ENCODE peak calls at places on chromosomes 7 and 10, in six cellular contexts. One of them, this sample, is unnamed. For H3K4me1, the result is how much of the 10 kb centered on the place peaks cover.

GRCh38 chr10:33735463-33735862 is 401.0 kb upstream of the NRP1 start:
- DNase-seq in esophagus squamous epithelium: no peak
- DNase-seq in colonic mucosa: no peak
- DNase-seq in SJSA1: peak
- DNase-seq in A549: no peak
- DNase-seq in fibroblast of lung: no peak
- DNase-seq in this sample: no peak

GRCh38 chr10:49539320-49539885 is 482 bp upstream of the ERCC6 start:
- DNase-seq in esophagus squamous epithelium: no peak
- DNase-seq in colonic mucosa: peak
- DNase-seq in SJSA1: no peak
- DNase-seq in A549: peak
- DNase-seq in fibroblast of lung: peak
- DNase-seq in this sample: no peak

GRCh38 chr7:131489196-131489595 is 67.2 kb downstream of the PODXL start:
- DNase-seq in esophagus squamous epithelium: no peak
- DNase-seq in colonic mucosa: no peak
- DNase-seq in SJSA1: no peak
- DNase-seq in A549: no peak
- DNase-seq in fibroblast of lung: no peak
- DNase-seq in this sample: no peak

GRCh38 chr7:107208046-107208458 is 39.2 kb downstream of the HBP1 start:
- DNase-seq in esophagus squamous epithelium: no peak
- DNase-seq in colonic mucosa: no peak
- DNase-seq in SJSA1: no peak
- DNase-seq in A549: no peak
- DNase-seq in fibroblast of lung: peak
- DNase-seq in this sample: no peak

GRCh38 chr7:24609570-24609969 is 36.3 kb downstream of the PALS2 start:
- DNase-seq in esophagus squamous epithelium: no peak
- DNase-seq in colonic mucosa: no peak
- DNase-seq in SJSA1: no peak
- DNase-seq in A549: no peak
- DNase-seq in fibroblast of lung: no peak
- DNase-seq in this sample: no peak

GRCh38 chr10:126171555-126171954 is 216.7 kb downstream of the ADAM12 start:
- DNase-seq in esophagus squamous epithelium: no peak
- DNase-seq in colonic mucosa: no peak
- DNase-seq in SJSA1: peak
- DNase-seq in A549: no peak
- DNase-seq in fibroblast of lung: peak
- DNase-seq in this sample: no peak

GRCh38 chr7:93354815-93355214 is 122.6 kb downstream of the VPS50 start:
- DNase-seq in esophagus squamous epithelium: no peak
- DNase-seq in colonic mucosa: no peak
- DNase-seq in SJSA1: no peak
- DNase-seq in A549: no peak
- DNase-seq in fibroblast of lung: no peak
- DNase-seq in this sample: no peak

GRCh38 chr7:79820387-79820786 is 314.2 kb upstream of the GNAI1 start:
- DNase-seq in esophagus squamous epithelium: no peak
- DNase-seq in colonic mucosa: peak
- DNase-seq in SJSA1: no peak
- DNase-seq in A549: no peak
- DNase-seq in fibroblast of lung: peak
- DNase-seq in this sample: no peak

GRCh38 chr7:5699951-5700384 is 81.5 kb downstream of the RNF216 start:
- DNase-seq in esophagus squamous epithelium: no peak
- DNase-seq in colonic mucosa: no peak
- DNase-seq in SJSA1: no peak
- DNase-seq in A549: no peak
- DNase-seq in fibroblast of lung: no peak
- DNase-seq in this sample: no peak

GRCh38 chr7:17075601-17076000 is 193.8 kb upstream of the AGR3 start:
- DNase-seq in esophagus squamous epithelium: no peak
- DNase-seq in colonic mucosa: no peak
- DNase-seq in SJSA1: no peak
- DNase-seq in A549: no peak
- DNase-seq in fibroblast of lung: peak
- DNase-seq in this sample: no peak

GRCh38 chr10:30070001-30070759 is 10.8 kb upstream of the JCAD start:
- DNase-seq in esophagus squamous epithelium: no peak
- DNase-seq in colonic mucosa: no peak
- DNase-seq in SJSA1: peak
- DNase-seq in A549: no peak
- DNase-seq in fibroblast of lung: no peak
- DNase-seq in this sample: no peak

GRCh38 chr10:91519899-91520514 is 109.9 kb downstream of the HECTD2 start:
- DNase-seq in esophagus squamous epithelium: no peak
- DNase-seq in colonic mucosa: no peak
- DNase-seq in SJSA1: no peak
- DNase-seq in A549: no peak
- DNase-seq in fibroblast of lung: no peak
- DNase-seq in this sample: no peak

GRCh38 chr10:89633484-89633883 is 11.6 kb downstream of the PANK1 start:
- DNase-seq in esophagus squamous epithelium: no peak
- DNase-seq in colonic mucosa: no peak
- DNase-seq in SJSA1: no peak
- DNase-seq in A549: no peak
- DNase-seq in fibroblast of lung: peak
- DNase-seq in this sample: no peak

GRCh38 chr7:97075928-97076327 is 41.6 kb upstream of the SDHAF3 start:
- DNase-seq in esophagus squamous epithelium: no peak
- DNase-seq in colonic mucosa: no peak
- DNase-seq in SJSA1: no peak
- DNase-seq in A549: no peak
- DNase-seq in fibroblast of lung: no peak
- DNase-seq in this sample: no peak

GRCh38 chr10:30639946-30640786 is 10.6 kb upstream of the LYZL2 start:
- DNase-seq in esophagus squamous epithelium: no peak
- DNase-seq in colonic mucosa: no peak
- DNase-seq in SJSA1: peak
- DNase-seq in A549: peak
- DNase-seq in fibroblast of lung: peak
- DNase-seq in this sample: no peak

GRCh38 chr10:17599089-17599488 is 18.1 kb downstream of the HACD1 start:
- DNase-seq in esophagus squamous epithelium: no peak
- DNase-seq in colonic mucosa: no peak
- DNase-seq in SJSA1: no peak
- DNase-seq in A549: peak
- DNase-seq in fibroblast of lung: peak
- DNase-seq in this sample: no peak

GRCh38 chr7:128914566-128915151 is 4.2 kb upstream of the KCP start:
- DNase-seq in esophagus squamous epithelium: no peak
- DNase-seq in colonic mucosa: no peak
- DNase-seq in SJSA1: no peak
- DNase-seq in A549: no peak
- DNase-seq in fibroblast of lung: no peak
- DNase-seq in this sample: peak

GRCh38 chr10:112696587-112696986 is 249.6 kb downstream of the VTI1A start:
- DNase-seq in esophagus squamous epithelium: no peak
- DNase-seq in colonic mucosa: no peak
- DNase-seq in SJSA1: no peak
- DNase-seq in A549: no peak
- DNase-seq in fibroblast of lung: no peak
- DNase-seq in this sample: no peak

GRCh38 chr7:27032843-27033242 is 63.0 kb downstream of the HOXA1 start:
- DNase-seq in esophagus squamous epithelium: no peak
- DNase-seq in colonic mucosa: no peak
- DNase-seq in SJSA1: no peak
- DNase-seq in A549: no peak
- DNase-seq in fibroblast of lung: peak
- DNase-seq in this sample: no peak

GRCh38 chr7:37758467-37758866 is 74.9 kb downstream of the GPR141 start:
- DNase-seq in esophagus squamous epithelium: no peak
- DNase-seq in colonic mucosa: no peak
- DNase-seq in SJSA1: no peak
- DNase-seq in A549: no peak
- DNase-seq in fibroblast of lung: no peak
- DNase-seq in this sample: no peak

GRCh38 chr10:122468923-122469781 is 7.8 kb downstream of the HTRA1 start:
- DNase-seq in esophagus squamous epithelium: no peak
- DNase-seq in colonic mucosa: no peak
- DNase-seq in SJSA1: peak
- DNase-seq in A549: peak
- DNase-seq in fibroblast of lung: peak
- DNase-seq in this sample: no peak

GRCh38 chr7:80151274-80151665 is 16.6 kb downstream of the GNAI1 start:
- DNase-seq in esophagus squamous epithelium: no peak
- DNase-seq in colonic mucosa: no peak
- DNase-seq in SJSA1: peak
- DNase-seq in A549: no peak
- DNase-seq in fibroblast of lung: peak
- DNase-seq in this sample: no peak

GRCh38 chr7:104836976-104837375 is 177.0 kb upstream of the KMT2E start:
- DNase-seq in esophagus squamous epithelium: no peak
- DNase-seq in colonic mucosa: no peak
- DNase-seq in SJSA1: no peak
- DNase-seq in A549: no peak
- DNase-seq in fibroblast of lung: no peak
- DNase-seq in this sample: no peak

GRCh38 chr10:126373982-126374381 is 14.3 kb downstream of the ADAM12 start:
- DNase-seq in esophagus squamous epithelium: no peak
- DNase-seq in colonic mucosa: no peak
- DNase-seq in SJSA1: no peak
- DNase-seq in A549: no peak
- DNase-seq in fibroblast of lung: peak
- DNase-seq in this sample: no peak

GRCh38 chr10:122140477-122140902 is 130.6 kb upstream of the BTBD16 start:
- DNase-seq in esophagus squamous epithelium: no peak
- DNase-seq in colonic mucosa: no peak
- DNase-seq in SJSA1: no peak
- DNase-seq in A549: peak
- DNase-seq in fibroblast of lung: peak
- DNase-seq in this sample: peak

GRCh38 chr10:60896033-60896432 is 48.0 kb downstream of the RHOBTB1 start:
- DNase-seq in esophagus squamous epithelium: no peak
- DNase-seq in colonic mucosa: no peak
- DNase-seq in SJSA1: no peak
- DNase-seq in A549: no peak
- DNase-seq in fibroblast of lung: peak
- DNase-seq in this sample: no peak

DNA sequence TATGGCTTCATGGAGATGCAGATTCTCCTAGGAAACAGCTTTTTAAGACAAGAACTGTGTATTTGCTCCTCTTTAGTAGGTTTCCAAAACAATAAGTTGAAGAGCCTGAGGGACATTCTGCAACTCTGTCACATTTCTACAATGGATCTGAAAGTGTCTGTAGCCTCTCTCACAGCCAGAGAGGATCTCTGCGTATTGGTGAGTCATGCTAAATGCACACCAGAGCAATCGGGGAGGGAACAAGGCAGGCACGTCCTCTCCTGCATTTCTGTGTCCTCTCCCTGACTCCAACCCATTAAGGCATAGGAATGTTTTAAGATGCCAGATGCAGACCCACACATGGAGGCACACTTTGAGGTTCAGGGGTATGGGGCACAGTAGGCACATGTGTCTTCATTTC is 1126.4 kb upstream of the GHITM start:
- DNase-seq in esophagus squamous epithelium: no peak
- DNase-seq in colonic mucosa: no peak
- DNase-seq in SJSA1: peak
- DNase-seq in A549: no peak
- DNase-seq in fibroblast of lung: no peak
- DNase-seq in this sample: no peak
- H3K4me3 ChIP-seq in esophagus squamous epithelium: no peak
- H3K4me3 ChIP-seq in colonic mucosa: no peak
- H3K4me3 ChIP-seq in SJSA1: no peak
- H3K4me3 ChIP-seq in A549: no peak
- H3K4me3 ChIP-seq in fibroblast of lung: no peak
- H3K4me3 ChIP-seq in this sample: no peak

GRCh38 chr10:103720328-103720963 is 134.9 kb downstream of the SH3PXD2A start:
- DNase-seq in esophagus squamous epithelium: no peak
- DNase-seq in colonic mucosa: no peak
- DNase-seq in SJSA1: no peak
- DNase-seq in A549: no peak
- DNase-seq in fibroblast of lung: peak
- DNase-seq in this sample: no peak
- H3K27ac ChIP-seq in esophagus squamous epithelium: peak
- H3K27ac ChIP-seq in colonic mucosa: no peak
- H3K27ac ChIP-seq in SJSA1: no peak
- H3K27ac ChIP-seq in A549: no peak
- H3K27ac ChIP-seq in fibroblast of lung: no peak
- H3K27ac ChIP-seq in this sample: no peak

DNA sequence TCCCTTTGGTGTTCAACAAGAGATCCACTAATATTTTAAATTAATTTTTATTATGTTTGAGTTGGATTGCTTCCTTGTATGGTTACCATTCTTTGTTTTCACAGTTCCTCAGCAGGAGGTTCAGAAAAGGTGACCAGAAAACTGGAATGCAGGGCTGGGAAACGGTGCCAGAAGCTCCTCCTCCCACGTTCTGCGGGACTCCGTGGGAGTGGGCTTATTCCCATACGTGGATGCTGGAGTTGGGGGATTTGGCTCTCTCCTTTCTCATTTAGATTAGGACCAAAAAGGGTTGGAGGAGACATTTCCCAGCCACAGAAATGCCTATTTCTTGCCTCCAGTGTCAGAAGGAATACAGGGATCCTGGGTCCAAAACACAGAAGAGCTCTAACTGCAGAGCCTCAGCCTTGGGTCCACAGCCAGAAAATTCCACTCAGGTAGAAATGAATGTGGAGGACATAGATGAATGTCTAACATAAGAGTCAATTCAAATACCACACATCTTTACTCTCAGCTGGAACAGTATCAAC is 56.0 kb downstream of the SORBS1 start:
- DNase-seq in esophagus squamous epithelium: no peak
- DNase-seq in colonic mucosa: no peak
- DNase-seq in SJSA1: no peak
- DNase-seq in A549: no peak
- DNase-seq in fibroblast of lung: no peak
- DNase-seq in this sample: no peak
- H3K4me1 ChIP-seq in esophagus squamous epithelium: under half
- H3K4me1 ChIP-seq in colonic mucosa: under half
- H3K4me1 ChIP-seq in SJSA1: under half
- H3K4me1 ChIP-seq in A549: under half
- H3K4me1 ChIP-seq in fibroblast of lung: under half
- H3K4me1 ChIP-seq in this sample: half or more

GRCh38 chr10:43648083-43648391 is 644 bp downstream of the ZNF32 start:
- DNase-seq in esophagus squamous epithelium: no peak
- DNase-seq in colonic mucosa: no peak
- DNase-seq in SJSA1: no peak
- DNase-seq in A549: no peak
- DNase-seq in fibroblast of lung: peak
- DNase-seq in this sample: no peak

GRCh38 chr10:43640603-43641002 is 8.1 kb downstream of the ZNF32 start:
- DNase-seq in esophagus squamous epithelium: no peak
- DNase-seq in colonic mucosa: no peak
- DNase-seq in SJSA1: no peak
- DNase-seq in A549: no peak
- DNase-seq in fibroblast of lung: no peak
- DNase-seq in this sample: no peak

GRCh38 chr10:43645866-43646265 is 2.8 kb downstream of the ZNF32 start:
- DNase-seq in esophagus squamous epithelium: no peak
- DNase-seq in colonic mucosa: no peak
- DNase-seq in SJSA1: no peak
- DNase-seq in A549: no peak
- DNase-seq in fibroblast of lung: no peak
- DNase-seq in this sample: no peak

GRCh38 chr10:43647576-43647975 is 1.1 kb downstream of the ZNF32 start:
- DNase-seq in esophagus squamous epithelium: no peak
- DNase-seq in colonic mucosa: no peak
- DNase-seq in SJSA1: no peak
- DNase-seq in A549: no peak
- DNase-seq in fibroblast of lung: no peak
- DNase-seq in this sample: no peak

GRCh38 chr10:43644252-43644651 is 4.4 kb downstream of the ZNF32 start:
- DNase-seq in esophagus squamous epithelium: no peak
- DNase-seq in colonic mucosa: no peak
- DNase-seq in SJSA1: no peak
- DNase-seq in A549: no peak
- DNase-seq in fibroblast of lung: peak
- DNase-seq in this sample: no peak
- H3K4me3 ChIP-seq in esophagus squamous epithelium: peak
- H3K4me3 ChIP-seq in colonic mucosa: no peak
- H3K4me3 ChIP-seq in SJSA1: no peak
- H3K4me3 ChIP-seq in A549: no peak
- H3K4me3 ChIP-seq in fibroblast of lung: no peak
- H3K4me3 ChIP-seq in this sample: no peak